ENCODE peak calls at places on chromosomes 11 and 22, in seven cellular contexts. R is body of pancreas, S is AG04450, V is coronary artery, P is neuronal stem cell, I is colonic mucosa, G is pancreas. O is an unnamed sample.
A peak's percentile ranks its signal among the peaks of the same experiment; 100 is the strongest.

GRCh38 chr11:131796541-131796940 is 426.1 kb downstream of the NTM start:
- DNase-seq in R (no peak), S (no peak), V (peak; percentile 63), P (no peak), I (no peak), G (no peak), O (no peak)

GRCh38 chr11:36313073-36313472 is 17.0 kb downstream of the PRR5L start:
- DNase-seq in R (no peak), S (no peak), V (no peak), P (no peak), I (no peak), G (no peak), O (no peak)

GRCh38 chr11:19460718-19461405 is 220.1 kb upstream of the E2F8 start:
- DNase-seq in R (peak; percentile 20), S (no peak), V (no peak), P (no peak), I (peak; percentile 34), G (no peak), O (no peak)

GRCh38 chr11:106879029-106879428 is 139.2 kb downstream of the GUCY1A2 start:
- DNase-seq in R (no peak), S (no peak), V (no peak), P (no peak), I (no peak), G (no peak), O (no peak)

GRCh38 chr11:94302806-94303205 is 1.6 kb upstream of the IZUMO1R start:
- DNase-seq in R (no peak), S (no peak), V (no peak), P (no peak), I (no peak), G (no peak), O (no peak)

GRCh38 chr11:132289590-132290256 is 919.3 kb downstream of the NTM start:
- DNase-seq in R (no peak), S (no peak), V (no peak), P (no peak), I (no peak), G (no peak), O (no peak)

GRCh38 chr11:103964390-103964789 is 72.0 kb upstream of the DDI1 start:
- DNase-seq in R (no peak), S (no peak), V (no peak), P (no peak), I (no peak), G (no peak), O (no peak)

GRCh38 chr11:58941838-58942237 is 2.5 kb downstream of the GLYATL1 start:
- DNase-seq in R (no peak), S (no peak), V (no peak), P (no peak), I (no peak), G (no peak), O (no peak)

GRCh38 chr22:35900483-35901168 is 128.0 kb downstream of the RBFOX2 start:
- DNase-seq in R (no peak), S (no peak), V (no peak), P (no peak), I (no peak), G (no peak), O (no peak)
- H3K27ac ChIP-seq in R (no peak overlapping the region), S (no peak overlapping the region), V (no peak overlapping the region), P (no peak overlapping the region), I (no peak overlapping the region), G (no peak overlapping the region), O (no peak overlapping the region)

GRCh38 chr11:12748561-12748960 is 74.3 kb downstream of the TEAD1 start:
- DNase-seq in R (no peak), S (no peak), V (no peak), P (no peak), I (no peak), G (no peak), O (no peak)

GRCh38 chr11:12746593-12747097 is 72.4 kb downstream of the TEAD1 start:
- DNase-seq in R (peak; percentile 50), S (peak; percentile 84), V (no peak), P (peak; percentile 75), I (no peak), G (peak; percentile 31), O (peak; percentile 14)

GRCh38 chr11:12743834-12744449 is 69.7 kb downstream of the TEAD1 start:
- DNase-seq in R (no peak), S (no peak), V (no peak), P (no peak), I (no peak), G (no peak), O (no peak)

GRCh38 chr11:12744831-12745502 is 70.7 kb downstream of the TEAD1 start:
- DNase-seq in R (peak; percentile 24), S (no peak), V (no peak), P (no peak), I (no peak), G (no peak), O (no peak)

DNA sequence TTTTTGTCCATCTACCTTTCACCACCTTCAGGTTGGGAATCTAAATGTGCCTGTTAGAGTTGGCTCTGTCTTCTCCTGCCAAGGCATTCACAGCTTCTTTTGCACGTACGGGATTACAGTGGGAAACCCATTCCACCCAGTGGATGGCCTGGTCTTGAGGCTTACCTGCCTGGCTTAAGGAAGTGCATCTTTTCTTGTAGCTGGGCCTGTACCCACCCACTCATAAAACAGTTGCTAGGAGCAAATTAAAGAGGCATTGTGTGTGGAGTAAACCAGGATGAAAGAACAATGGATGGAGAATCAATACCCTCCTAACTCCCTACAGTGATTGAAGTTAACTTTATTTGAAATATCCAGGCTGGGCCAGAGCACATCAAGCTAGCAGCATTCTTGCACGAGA is 71.6 kb downstream of the TEAD1 start:
- DNase-seq in R (no peak), S (no peak), V (no peak), P (no peak), I (no peak), G (no peak), O (no peak)
- H3K27ac ChIP-seq in R (no peak overlapping the region), S (no peak overlapping the region), V (no peak overlapping the region), P (no peak overlapping the region), I (no peak overlapping the region), G (no peak overlapping the region), O (no peak overlapping the region)

GRCh38 chr11:74468521-74469280 is 1.4 kb upstream of the KCNE3 start:
- DNase-seq in R (no peak), S (no peak), V (no peak), P (no peak), I (no peak), G (no peak), O (no peak)

GRCh38 chr11:74464746-74465145 is 2.6 kb downstream of the KCNE3 start:
- DNase-seq in R (no peak), S (no peak), V (no peak), P (no peak), I (no peak), G (no peak), O (no peak)

GRCh38 chr11:74465291-74465708 is 2.0 kb downstream of the KCNE3 start:
- DNase-seq in R (peak; percentile 16), S (no peak), V (no peak), P (no peak), I (peak; percentile 88), G (no peak), O (no peak)

GRCh38 chr11:74468058-74468457 is 709 bp upstream of the KCNE3 start:
- DNase-seq in R (no peak), S (no peak), V (no peak), P (no peak), I (no peak), G (no peak), O (no peak)

DNA sequence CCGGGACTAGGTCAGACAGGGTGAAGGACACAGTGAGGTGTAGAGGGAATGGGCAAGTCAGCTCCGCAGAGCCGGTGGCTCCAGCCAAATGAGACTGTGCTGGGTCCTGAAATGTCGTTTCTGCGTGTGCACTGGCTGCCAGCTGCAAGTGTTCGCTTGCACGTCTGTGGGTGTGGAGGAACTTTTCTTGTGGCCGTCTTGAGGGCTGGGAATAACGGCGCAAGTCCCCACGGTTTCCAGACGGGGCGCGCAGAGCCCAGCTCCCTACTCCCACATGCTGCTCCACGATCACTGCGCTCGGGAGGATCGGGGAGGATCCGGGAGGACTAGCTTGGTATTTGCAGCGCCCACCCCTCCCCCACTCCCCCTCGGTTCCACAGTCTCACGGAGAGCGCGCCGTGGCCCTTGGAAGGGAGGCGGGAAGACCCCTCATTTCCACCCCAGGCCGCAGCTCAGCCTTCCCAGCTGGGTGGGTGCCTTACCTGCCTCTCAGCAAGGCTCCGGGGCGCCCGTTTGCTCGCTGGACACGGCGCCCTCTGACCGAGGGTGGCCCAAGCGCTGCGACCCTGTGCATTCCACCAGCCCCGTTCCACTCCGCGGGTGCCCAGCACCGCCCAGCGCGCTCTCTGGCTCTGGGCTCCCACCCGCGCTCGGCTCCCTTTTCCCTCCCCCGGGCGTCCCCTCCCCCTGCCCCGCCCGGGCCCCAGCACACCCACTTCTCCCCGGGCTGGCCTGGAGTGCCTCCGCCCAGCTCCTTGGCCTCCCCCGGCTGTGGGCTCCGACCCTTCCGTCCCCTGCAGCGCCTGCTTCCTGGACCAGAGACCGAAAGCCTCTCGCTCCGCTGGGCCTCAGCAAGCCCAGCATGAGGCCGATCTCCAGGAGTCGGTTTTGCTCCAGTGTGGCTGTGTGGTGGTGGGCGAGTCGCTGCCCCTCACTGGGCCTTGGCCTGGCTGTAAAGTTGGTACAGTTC is at the start of gene KCNE3:
- DNase-seq in R (peak; percentile 62), S (no peak), V (no peak), P (no peak), I (peak; percentile 77), G (peak; percentile 34), O (peak; percentile 19)
- H3K27ac ChIP-seq in R (peak within 1 kb of the TSS; percentile 55), S (no peak within 1 kb of the TSS), V (peak within 1 kb of the TSS; percentile 3), P (no peak within 1 kb of the TSS), I (peak within 1 kb of the TSS; percentile 71), G (peak within 1 kb of the TSS; percentile 20), O (no peak within 1 kb of the TSS)

GRCh38 chr11:60934790-60935605 is 10.7 kb downstream of the TMEM132A start:
- DNase-seq in R (no peak), S (no peak), V (no peak), P (no peak), I (no peak), G (no peak), O (no peak)

GRCh38 chr11:60934091-60934789 is 10.0 kb downstream of the TMEM132A start:
- DNase-seq in R (no peak), S (no peak), V (no peak), P (no peak), I (no peak), G (no peak), O (no peak)

GRCh38 chr11:60931897-60932296 is 7.6 kb downstream of the TMEM132A start:
- DNase-seq in R (no peak), S (no peak), V (no peak), P (no peak), I (no peak), G (no peak), O (no peak)

GRCh38 chr11:60933416-60933815 is 9.2 kb downstream of the TMEM132A start:
- DNase-seq in R (no peak), S (no peak), V (no peak), P (no peak), I (no peak), G (no peak), O (no peak)

DNA sequence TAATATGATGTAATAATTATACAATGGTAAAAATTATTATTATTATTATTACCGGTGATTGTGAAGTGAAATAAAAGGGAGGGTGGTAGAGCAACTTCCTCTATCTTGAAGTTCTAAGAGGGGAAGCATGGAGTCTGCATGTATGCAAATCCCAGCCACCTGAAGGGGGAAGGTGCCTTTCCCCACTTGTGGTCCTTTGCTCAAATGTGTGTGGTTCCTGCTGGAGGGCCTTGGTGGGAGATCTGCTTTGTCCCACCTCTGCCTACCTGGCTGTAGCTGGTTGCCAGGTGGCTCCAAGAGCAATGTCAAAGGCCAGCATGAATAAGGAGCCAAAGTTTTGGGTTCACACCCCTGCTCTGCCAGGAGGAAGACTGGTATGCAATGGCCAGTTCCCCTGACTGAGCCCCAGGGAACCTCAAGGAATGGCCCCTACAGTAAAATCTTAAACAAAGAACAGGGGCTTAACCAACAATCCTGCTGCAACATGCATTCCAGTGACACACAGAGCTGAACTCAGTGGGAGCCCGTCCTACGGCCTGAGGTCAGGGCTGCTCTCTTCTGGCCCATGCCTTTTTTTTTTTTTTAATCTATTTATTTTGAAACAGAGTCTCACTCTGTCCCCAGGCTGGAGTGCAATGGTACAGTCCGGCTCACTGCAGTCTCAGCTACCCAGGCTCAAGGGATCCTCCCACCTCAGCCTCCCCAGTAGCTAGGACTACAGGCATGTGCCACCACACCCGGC is 8.5 kb downstream of the TMEM132A start:
- DNase-seq in R (no peak), S (no peak), V (no peak), P (no peak), I (no peak), G (no peak), O (no peak)
- H3K27ac ChIP-seq in R (no peak overlapping the region), S (peak overlapping the region; percentile 11), V (no peak overlapping the region), P (peak overlapping the region; percentile 13), I (no peak overlapping the region), G (no peak overlapping the region), O (no peak overlapping the region)

O was measured in substantia nigra.